ENCODE peak calls at places on chromosomes 11 and 22, in four cellular contexts. One of them, this sample, is unnamed.

GRCh38 chr11:313787-314547 is at the start of gene IFITM1:
- DNase-seq in IMR-90: peak
- DNase-seq in neuronal stem cell: no peak
- DNase-seq in mesenchymal stem cell: peak
- DNase-seq in this sample: no peak

GRCh38 chr11:11740081-11740702 is 101.6 kb upstream of the USP47 start:
- DNase-seq in IMR-90: no peak
- DNase-seq in neuronal stem cell: peak
- DNase-seq in mesenchymal stem cell: no peak
- DNase-seq in this sample: no peak

GRCh38 chr11:33258631-33259184 is 1.5 kb downstream of the HIPK3 start:
- DNase-seq in IMR-90: peak
- DNase-seq in neuronal stem cell: no peak
- DNase-seq in mesenchymal stem cell: no peak
- DNase-seq in this sample: no peak

GRCh38 chr11:16081756-16082531 is 274.4 kb downstream of the SOX6 start:
- DNase-seq in IMR-90: no peak
- DNase-seq in neuronal stem cell: no peak
- DNase-seq in mesenchymal stem cell: no peak
- DNase-seq in this sample: no peak

GRCh38 chr11:88402192-88402715 is 64.7 kb upstream of the CTSC start:
- DNase-seq in IMR-90: peak
- DNase-seq in neuronal stem cell: peak
- DNase-seq in mesenchymal stem cell: peak
- DNase-seq in this sample: no peak

GRCh38 chr11:128905345-128906184 is 14.4 kb downstream of the KCNJ5 start:
- DNase-seq in IMR-90: peak
- DNase-seq in neuronal stem cell: no peak
- DNase-seq in mesenchymal stem cell: peak
- DNase-seq in this sample: peak

GRCh38 chr11:12812849-12813248 is 138.6 kb downstream of the TEAD1 start:
- DNase-seq in IMR-90: no peak
- DNase-seq in neuronal stem cell: no peak
- DNase-seq in mesenchymal stem cell: no peak
- DNase-seq in this sample: no peak

GRCh38 chr22:49937758-49938564 is 19.5 kb downstream of the CRELD2 start:
- DNase-seq in IMR-90: no peak
- DNase-seq in neuronal stem cell: no peak
- DNase-seq in mesenchymal stem cell: no peak
- DNase-seq in this sample: no peak

GRCh38 chr11:30488304-30488998 is 97.7 kb downstream of the MPPED2 start:
- DNase-seq in IMR-90: peak
- DNase-seq in neuronal stem cell: no peak
- DNase-seq in mesenchymal stem cell: peak
- DNase-seq in this sample: no peak

GRCh38 chr11:110835103-110835502 is 122.9 kb upstream of the ARHGAP20 start:
- DNase-seq in IMR-90: no peak
- DNase-seq in neuronal stem cell: no peak
- DNase-seq in mesenchymal stem cell: no peak
- DNase-seq in this sample: no peak

GRCh38 chr22:43268261-43268660 is 74.9 kb downstream of the SCUBE1 start:
- DNase-seq in IMR-90: no peak
- DNase-seq in neuronal stem cell: no peak
- DNase-seq in mesenchymal stem cell: no peak
- DNase-seq in this sample: no peak

GRCh38 chr11:56783448-56784041 is 35.0 kb upstream of the OR9G4 start:
- DNase-seq in IMR-90: peak
- DNase-seq in neuronal stem cell: peak
- DNase-seq in mesenchymal stem cell: peak
- DNase-seq in this sample: no peak

GRCh38 chr11:80165763-80166162 is 724.9 kb upstream of the TENM4 start:
- DNase-seq in IMR-90: peak
- DNase-seq in neuronal stem cell: no peak
- DNase-seq in mesenchymal stem cell: peak
- DNase-seq in this sample: no peak

GRCh38 chr22:23180301-23180892 is at the start of gene BCR:
- DNase-seq in IMR-90: peak
- DNase-seq in neuronal stem cell: no peak
- DNase-seq in mesenchymal stem cell: peak
- DNase-seq in this sample: no peak

GRCh38 chr11:57903441-57904123 is 120.1 kb upstream of the OR9Q1 start:
- DNase-seq in IMR-90: peak
- DNase-seq in neuronal stem cell: no peak
- DNase-seq in mesenchymal stem cell: no peak
- DNase-seq in this sample: no peak

GRCh38 chr11:133619397-133619796 is 87.1 kb upstream of the OPCML start:
- DNase-seq in IMR-90: no peak
- DNase-seq in neuronal stem cell: no peak
- DNase-seq in mesenchymal stem cell: no peak
- DNase-seq in this sample: peak

GRCh38 chr11:27408231-27408630 is 45.2 kb upstream of the CCDC34 start:
- DNase-seq in IMR-90: no peak
- DNase-seq in neuronal stem cell: no peak
- DNase-seq in mesenchymal stem cell: no peak
- DNase-seq in this sample: no peak

GRCh38 chr11:128928400-128928799 is 14.3 kb downstream of the TP53AIP1 start:
- DNase-seq in IMR-90: peak
- DNase-seq in neuronal stem cell: no peak
- DNase-seq in mesenchymal stem cell: no peak
- DNase-seq in this sample: no peak

GRCh38 chr11:8167796-8168195 is 1.0 kb downstream of the RIC3 start:
- DNase-seq in IMR-90: peak
- DNase-seq in neuronal stem cell: no peak
- DNase-seq in mesenchymal stem cell: no peak
- DNase-seq in this sample: no peak

GRCh38 chr11:117535870-117536411 is 208.3 kb downstream of the CEP164 start:
- DNase-seq in IMR-90: no peak
- DNase-seq in neuronal stem cell: no peak
- DNase-seq in mesenchymal stem cell: no peak
- DNase-seq in this sample: no peak

GRCh38 chr22:49662681-49663080 is 165.0 kb downstream of the BRD1 start:
- DNase-seq in IMR-90: no peak
- DNase-seq in neuronal stem cell: no peak
- DNase-seq in mesenchymal stem cell: no peak
- DNase-seq in this sample: peak

GRCh38 chr11:67022961-67023956 is at the start of gene SYT12:
- DNase-seq in IMR-90: no peak
- DNase-seq in neuronal stem cell: peak
- DNase-seq in mesenchymal stem cell: no peak
- DNase-seq in this sample: no peak

GRCh38 chr11:65788801-65789200 is 1.9 kb downstream of the OVOL1 start:
- DNase-seq in IMR-90: no peak
- DNase-seq in neuronal stem cell: no peak
- DNase-seq in mesenchymal stem cell: no peak
- DNase-seq in this sample: peak

GRCh38 chr22:46068908-46069481 is 81.3 kb upstream of the PPARA start:
- DNase-seq in IMR-90: peak
- DNase-seq in neuronal stem cell: no peak
- DNase-seq in mesenchymal stem cell: peak
- DNase-seq in this sample: no peak

GRCh38 chr22:19604711-19605268 is 80.6 kb upstream of the CLDN5 start:
- DNase-seq in IMR-90: no peak
- DNase-seq in neuronal stem cell: no peak
- DNase-seq in mesenchymal stem cell: peak
- DNase-seq in this sample: no peak

GRCh38 chr22:26660961-26661578 is 3.7 kb downstream of the MIAT start:
- DNase-seq in IMR-90: no peak
- DNase-seq in neuronal stem cell: peak
- DNase-seq in mesenchymal stem cell: no peak
- DNase-seq in this sample: no peak

GRCh38 chr11:77470504-77470903 is 3.4 kb downstream of the PAK1 start:
- DNase-seq in IMR-90: no peak
- DNase-seq in neuronal stem cell: no peak
- DNase-seq in mesenchymal stem cell: no peak
- DNase-seq in this sample: no peak

GRCh38 chr22:49910229-49911155 is 7.7 kb downstream of the ALG12 start:
- DNase-seq in IMR-90: no peak
- DNase-seq in neuronal stem cell: no peak
- DNase-seq in mesenchymal stem cell: no peak
- DNase-seq in this sample: no peak

GRCh38 chr22:46823248-46823647 is 60.8 kb downstream of the TBC1D22A start:
- DNase-seq in IMR-90: no peak
- DNase-seq in neuronal stem cell: no peak
- DNase-seq in mesenchymal stem cell: no peak
- DNase-seq in this sample: no peak

GRCh38 chr11:64951529-64951928 is 15.8 kb upstream of the GPHA2 start:
- DNase-seq in IMR-90: no peak
- DNase-seq in neuronal stem cell: no peak
- DNase-seq in mesenchymal stem cell: no peak
- DNase-seq in this sample: no peak

GRCh38 chr11:89452780-89453179 is 38.4 kb downstream of the NOX4 start:
- DNase-seq in IMR-90: no peak
- DNase-seq in neuronal stem cell: no peak
- DNase-seq in mesenchymal stem cell: no peak
- DNase-seq in this sample: no peak

GRCh38 chr22:46061431-46062231 is 84.7 kb upstream of the WNT7B start:
- DNase-seq in IMR-90: no peak
- DNase-seq in neuronal stem cell: peak
- DNase-seq in mesenchymal stem cell: no peak
- DNase-seq in this sample: peak

GRCh38 chr22:20526628-20527355 is 19.4 kb downstream of the MED15 start:
- DNase-seq in IMR-90: peak
- DNase-seq in neuronal stem cell: no peak
- DNase-seq in mesenchymal stem cell: peak
- DNase-seq in this sample: no peak

GRCh38 chr22:18111759-18112330 is 1.2 kb downstream of the TUBA8 start:
- DNase-seq in IMR-90: no peak
- DNase-seq in neuronal stem cell: no peak
- DNase-seq in mesenchymal stem cell: no peak
- DNase-seq in this sample: no peak

GRCh38 chr22:18109410-18110193 is 1.0 kb upstream of the TUBA8 start:
- DNase-seq in IMR-90: no peak
- DNase-seq in neuronal stem cell: no peak
- DNase-seq in mesenchymal stem cell: no peak
- DNase-seq in this sample: no peak

GRCh38 chr22:18110194-18110943 is at the start of gene TUBA8:
- DNase-seq in IMR-90: peak
- DNase-seq in neuronal stem cell: peak
- DNase-seq in mesenchymal stem cell: peak
- DNase-seq in this sample: peak

GRCh38 chr22:18112440-18112839 is 1.8 kb downstream of the TUBA8 start:
- DNase-seq in IMR-90: no peak
- DNase-seq in neuronal stem cell: no peak
- DNase-seq in mesenchymal stem cell: no peak
- DNase-seq in this sample: no peak

GRCh38 chr22:18110944-18111758 is 542 bp downstream of the TUBA8 start:
- DNase-seq in IMR-90: no peak
- DNase-seq in neuronal stem cell: no peak
- DNase-seq in mesenchymal stem cell: no peak
- DNase-seq in this sample: no peak
- H3K9ac ChIP-seq in IMR-90: no peak
- H3K9ac ChIP-seq in neuronal stem cell: peak
- H3K9ac ChIP-seq in mesenchymal stem cell: peak
- H3K9ac ChIP-seq in this sample: no peak

DNA sequence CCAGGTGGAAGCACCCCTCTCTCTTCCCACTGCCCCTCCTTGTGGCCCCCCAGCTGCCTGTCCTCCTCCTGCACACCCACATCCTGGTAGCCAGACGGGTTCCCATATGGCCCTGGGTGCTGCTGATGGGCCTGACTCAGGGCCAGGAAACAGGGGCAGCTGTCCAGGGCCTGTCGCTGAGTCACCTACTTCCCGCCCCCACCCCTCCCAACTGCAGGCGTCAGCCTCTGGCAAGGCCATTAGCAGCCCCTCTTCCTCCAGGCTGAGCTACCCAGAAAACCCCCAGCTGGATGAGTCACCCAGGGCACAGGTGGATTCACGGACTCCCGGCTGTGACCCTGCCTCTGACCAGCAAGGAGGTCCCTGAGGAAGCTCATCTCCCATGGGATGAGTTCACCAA is 6.9 kb upstream of the GAL start:
- DNase-seq in IMR-90: peak
- DNase-seq in neuronal stem cell: no peak
- DNase-seq in mesenchymal stem cell: peak
- DNase-seq in this sample: peak
- H3K18ac ChIP-seq in IMR-90: no peak
- H3K18ac ChIP-seq in neuronal stem cell: no peak
- H3K18ac ChIP-seq in mesenchymal stem cell: no peak
- H3K18ac ChIP-seq in this sample: no peak

GRCh38 chr22:38314140-38314991 is 2.9 kb downstream of the CSNK1E start:
- DNase-seq in IMR-90: peak
- DNase-seq in neuronal stem cell: no peak
- DNase-seq in mesenchymal stem cell: peak
- DNase-seq in this sample: no peak
- H2BK5ac ChIP-seq in IMR-90: peak
- H2BK5ac ChIP-seq in neuronal stem cell: peak
- H2BK5ac ChIP-seq in mesenchymal stem cell: no peak
- H2BK5ac ChIP-seq in this sample: no peak

GRCh38 chr22:25068701-25069100 is 116.2 kb downstream of the KIAA1671 start:
- DNase-seq in IMR-90: no peak
- DNase-seq in neuronal stem cell: no peak
- DNase-seq in mesenchymal stem cell: no peak
- DNase-seq in this sample: no peak

GRCh38 chr22:25066861-25067435 is 114.4 kb downstream of the KIAA1671 start:
- DNase-seq in IMR-90: no peak
- DNase-seq in neuronal stem cell: no peak
- DNase-seq in mesenchymal stem cell: no peak
- DNase-seq in this sample: no peak

GRCh38 chr22:25069426-25069757 is 116.9 kb downstream of the KIAA1671 start:
- DNase-seq in IMR-90: no peak
- DNase-seq in neuronal stem cell: no peak
- DNase-seq in mesenchymal stem cell: no peak
- DNase-seq in this sample: no peak

GRCh38 chr22:25069758-25070461 is 117.4 kb downstream of the KIAA1671 start:
- DNase-seq in IMR-90: no peak
- DNase-seq in neuronal stem cell: no peak
- DNase-seq in mesenchymal stem cell: peak
- DNase-seq in this sample: no peak

DNA sequence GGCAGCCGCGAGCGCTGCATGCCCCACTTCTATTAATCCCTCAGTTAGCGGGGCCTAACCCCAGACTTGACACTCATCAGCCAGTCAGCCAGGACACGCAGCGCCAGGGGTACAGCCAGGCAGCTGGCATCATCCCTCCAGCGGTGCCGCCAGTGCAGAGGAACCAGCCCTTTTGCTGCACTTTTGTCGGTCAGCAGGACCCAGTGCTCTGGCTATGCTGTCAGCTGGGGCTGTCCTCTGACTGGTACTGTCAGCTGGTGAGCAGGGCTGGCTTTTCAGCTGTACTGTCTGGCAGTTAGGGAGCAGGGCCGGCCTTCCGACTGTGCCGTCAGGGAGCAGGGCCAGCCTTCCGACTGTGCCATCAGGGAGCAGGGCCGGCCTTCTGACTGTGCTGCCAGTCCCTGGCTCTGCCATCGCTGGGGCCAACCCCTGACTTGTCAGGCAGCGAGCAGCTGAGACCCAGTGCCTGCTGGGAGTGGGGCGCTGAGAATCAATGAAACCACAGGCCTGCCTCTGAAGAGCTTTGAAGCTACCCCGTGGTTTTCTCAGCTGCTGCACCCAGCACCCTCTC is 115.4 kb downstream of the KIAA1671 start:
- DNase-seq in IMR-90: no peak
- DNase-seq in neuronal stem cell: no peak
- DNase-seq in mesenchymal stem cell: no peak
- DNase-seq in this sample: no peak
- H3K9ac ChIP-seq in IMR-90: no peak
- H3K9ac ChIP-seq in neuronal stem cell: peak
- H3K9ac ChIP-seq in mesenchymal stem cell: no peak
- H3K9ac ChIP-seq in this sample: no peak

GRCh38 chr11:113593698-113594308 is 112.3 kb downstream of the TMPRSS5 start:
- DNase-seq in IMR-90: no peak
- DNase-seq in neuronal stem cell: no peak
- DNase-seq in mesenchymal stem cell: no peak
- DNase-seq in this sample: no peak
- H3K18ac ChIP-seq in IMR-90: no peak
- H3K18ac ChIP-seq in neuronal stem cell: no peak
- H3K18ac ChIP-seq in mesenchymal stem cell: no peak
- H3K18ac ChIP-seq in this sample: no peak

This sample was measured in H9.